ENCODE peak calls at places on chromosomes 5 and 9, in eight cellular contexts. B is endothelial cell, A is fibroblast of the aortic adventitia, E is foreskin fibroblast, J is right atrium auricular region, W is heart left ventricle, M is right lobe of liver, S is tibial nerve. D is an unnamed sample.

GRCh38 chr5:17037751-17038150 is 101.7 kb upstream of the MYO10 start:
- DNase-seq in W (no peak), B (no peak), J (no peak), S (no peak), A (peak), E (no peak), M (no peak), D (no peak)

GRCh38 chr5:171492781-171493180 is 73.3 kb downstream of the FGF18 start:
- DNase-seq in J (no peak), A (peak), E (no peak), S (peak), B (no peak), M (no peak), W (no peak), D (no peak)

GRCh38 chr9:108477538-108478006 is 378.2 kb downstream of the ACTL7B start:
- DNase-seq in W (no peak), J (no peak), A (peak), S (no peak), B (no peak), M (no peak), E (peak), D (no peak)

GRCh38 chr5:125267636-125268248 is 521.3 kb upstream of the ZNF608 start:
- DNase-seq in M (no peak), A (no peak), W (no peak), E (no peak), J (no peak), S (no peak), B (no peak), D (no peak)

GRCh38 chr9:121466142-121466541 is 33.5 kb downstream of the GGTA1 start:
- DNase-seq in B (no peak), A (no peak), E (no peak), S (no peak), J (no peak), W (no peak), M (no peak), D (no peak)

GRCh38 chr5:73028991-73029540 is 73.2 kb downstream of the FCHO2 start:
- DNase-seq in B (no peak), J (no peak), S (no peak), M (no peak), A (peak), W (no peak), E (peak), D (no peak)

GRCh38 chr5:95958308-95959014 is 3.2 kb downstream of the ELL2 start:
- DNase-seq in M (peak), A (no peak), J (no peak), W (no peak), B (no peak), E (no peak), S (no peak), D (peak)

GRCh38 chr5:74136276-74136675 is 504.3 kb downstream of the ENC1 start:
- DNase-seq in W (no peak), E (no peak), M (no peak), A (no peak), S (no peak), B (no peak), J (no peak), D (no peak)

GRCh38 chr5:83972236-83972635 is 251.6 kb upstream of the HAPLN1 start:
- DNase-seq in S (no peak), W (no peak), A (peak), E (peak), B (no peak), J (no peak), M (no peak), D (no peak)

GRCh38 chr5:45737153-45737552 is 41.0 kb upstream of the HCN1 start:
- DNase-seq in E (no peak), M (no peak), S (no peak), B (no peak), W (no peak), J (no peak), A (no peak), D (no peak)

GRCh38 chr5:6510132-6510531 is 61.5 kb downstream of the UBE2QL1 start:
- DNase-seq in M (no peak), E (peak), S (no peak), W (no peak), A (no peak), B (no peak), J (no peak), D (no peak)

GRCh38 chr5:107705390-107706014 is 34.8 kb upstream of the EFNA5 start:
- DNase-seq in W (no peak), M (no peak), B (no peak), S (no peak), E (peak), J (no peak), A (peak), D (no peak)

GRCh38 chr5:38533286-38534121 is 22.9 kb downstream of the LIFR start:
- DNase-seq in S (no peak), M (no peak), J (no peak), B (no peak), W (no peak), E (no peak), A (no peak), D (no peak)

GRCh38 chr9:127119319-127119709 is 3.1 kb downstream of the ANGPTL2 start:
- DNase-seq in B (no peak), E (no peak), S (no peak), M (no peak), J (no peak), A (no peak), W (peak), D (no peak)

GRCh38 chr9:116686693-116687073 is 422 bp upstream of the TRIM32 start:
- DNase-seq in S (no peak), A (no peak), M (no peak), E (no peak), W (no peak), B (no peak), J (no peak), D (no peak)

GRCh38 chr9:14203366-14204056 is 110.4 kb downstream of the NFIB start:
- DNase-seq in S (no peak), W (peak), A (peak), J (no peak), M (peak), E (no peak), B (no peak), D (peak)

GRCh38 chr9:123509646-123510045 is 153.6 kb downstream of the CRB2 start:
- DNase-seq in M (no peak), S (no peak), B (no peak), W (no peak), J (no peak), E (no peak), A (no peak), D (no peak)

GRCh38 chr5:112880219-112880964 is 19.3 kb downstream of the SRP19 start:
- DNase-seq in E (no peak), B (no peak), M (no peak), S (no peak), W (no peak), J (no peak), A (no peak), D (no peak)

GRCh38 chr5:126961702-126962101 is 68.7 kb downstream of the MARCHF3 start:
- DNase-seq in J (no peak), A (no peak), M (no peak), E (peak), S (no peak), B (no peak), W (no peak), D (no peak)

GRCh38 chr9:97906236-97906831 is 16.0 kb downstream of the TRMO start:
- DNase-seq in B (no peak), J (no peak), M (no peak), A (peak), S (no peak), E (no peak), W (peak), D (no peak)

GRCh38 chr5:109412981-109413402 is 3.2 kb upstream of the PJA2 start:
- DNase-seq in W (no peak), E (no peak), S (no peak), A (no peak), J (no peak), M (no peak), B (no peak), D (no peak)

GRCh38 chr9:136808075-136808780 is 480 bp downstream of the RABL6 start:
- DNase-seq in E (no peak), S (no peak), J (no peak), W (peak), A (no peak), B (peak), M (no peak), D (peak)

GRCh38 chr5:165981721-165982120 is 2309.7 kb upstream of the WWC1 start:
- DNase-seq in W (no peak), M (no peak), E (no peak), S (no peak), J (no peak), A (no peak), B (no peak), D (no peak)

GRCh38 chr5:17182494-17182893 is 34.9 kb upstream of the BASP1 start:
- DNase-seq in W (no peak), E (no peak), S (no peak), M (no peak), A (peak), J (no peak), B (no peak), D (no peak)

GRCh38 chr5:36478646-36479307 is 127.6 kb upstream of the SLC1A3 start:
- DNase-seq in A (no peak), E (no peak), S (no peak), M (no peak), J (no peak), W (no peak), B (no peak), D (no peak)

GRCh38 chr5:78508231-78508765 is 140.3 kb downstream of the LHFPL2 start:
- DNase-seq in S (no peak), J (no peak), E (no peak), W (no peak), M (no peak), A (peak), B (no peak), D (no peak)

GRCh38 chr5:6399978-6400910 is 21.9 kb upstream of the MED10 start:
- DNase-seq in A (peak), E (peak), B (no peak), J (peak), M (no peak), S (no peak), W (no peak), D (no peak)

GRCh38 chr9:31629292-31629691 is 755.2 kb upstream of the ACO1 start:
- DNase-seq in J (no peak), E (no peak), S (no peak), W (no peak), B (no peak), M (no peak), A (no peak), D (no peak)

GRCh38 chr5:131974622-131974955 is 29.1 kb upstream of the MEIKIN start:
- DNase-seq in S (no peak), J (peak), M (no peak), B (no peak), W (no peak), E (no peak), A (no peak), D (no peak)

GRCh38 chr9:131809941-131810344 is 70.1 kb upstream of the RAPGEF1 start:
- DNase-seq in A (peak), W (no peak), B (no peak), E (peak), M (no peak), S (no peak), J (no peak), D (no peak)

GRCh38 chr5:172565455-172565854 is 75.6 kb upstream of the NEURL1B start:
- DNase-seq in B (no peak), E (no peak), M (no peak), A (no peak), W (no peak), J (no peak), S (no peak), D (no peak)

GRCh38 chr5:103283120-103283519 is 24.6 kb downstream of the MACIR start:
- DNase-seq in S (no peak), J (no peak), B (no peak), W (no peak), E (no peak), A (no peak), M (no peak), D (no peak)
- TF ChIP-seq CTCF in S (no peak), J (no peak), B (no peak), W (no peak), E (no peak), A (no peak), M (no peak), D (no peak)

DNA sequence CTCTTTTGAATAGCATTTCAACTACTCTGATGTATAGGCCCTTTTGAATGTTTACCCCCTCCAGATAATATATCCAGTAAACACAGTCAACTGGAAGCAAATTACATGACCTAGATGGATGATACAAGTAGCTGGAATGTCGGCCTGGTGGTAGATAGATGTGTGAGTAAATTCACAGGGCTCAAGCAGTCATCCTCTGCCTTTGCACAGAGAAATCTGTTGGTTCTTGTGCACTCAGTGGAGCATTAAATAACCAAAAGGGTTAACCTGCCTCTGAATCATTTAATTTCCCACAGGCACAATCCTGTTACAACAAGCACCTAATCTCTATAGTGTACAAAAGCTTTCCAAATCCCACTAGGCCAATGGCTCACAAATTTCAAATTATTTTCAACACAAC is 668.3 kb downstream of the DNAH5 start:
- DNase-seq in A (no peak), W (no peak), J (no peak), S (no peak), B (no peak), E (no peak), M (no peak), D (no peak)
- TF ChIP-seq CTCF in A (no peak), W (no peak), J (no peak), S (no peak), B (no peak), E (no peak), M (no peak), D (no peak)

DNA sequence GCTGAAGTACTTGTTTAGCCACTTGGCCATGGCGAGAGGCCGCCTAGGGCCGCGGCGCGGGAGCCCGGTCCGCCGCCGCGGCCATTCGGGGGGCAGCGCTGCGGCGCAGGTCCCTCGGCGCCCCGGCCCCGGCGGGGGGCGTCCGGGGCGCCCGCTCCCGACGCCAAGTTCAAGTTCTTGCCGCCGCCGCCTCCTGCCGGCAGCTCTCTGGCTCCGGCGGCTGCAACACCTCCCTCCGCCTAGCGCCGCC is 486 bp downstream of the SHB start:
- DNase-seq in A (peak), S (no peak), B (no peak), M (peak), W (no peak), J (no peak), E (no peak), D (peak)
- TF ChIP-seq CTCF in A (peak), S (peak), B (no peak), M (no peak), W (no peak), J (no peak), E (peak), D (no peak)

GRCh38 chr5:92561362-92562006 is 1019.5 kb downstream of the NR2F1-AS1 start:
- DNase-seq in S (no peak), J (no peak), B (no peak), W (no peak), M (no peak), A (no peak), E (no peak), D (no peak)

GRCh38 chr5:92559331-92559730 is 1021.7 kb downstream of the NR2F1-AS1 start:
- DNase-seq in E (no peak), J (no peak), W (no peak), A (no peak), M (no peak), B (no peak), S (no peak), D (no peak)

GRCh38 chr5:92560698-92561361 is 1020.2 kb downstream of the NR2F1-AS1 start:
- DNase-seq in J (no peak), M (no peak), A (peak), S (no peak), E (peak), W (no peak), B (no peak), D (no peak)

GRCh38 chr5:92562065-92562464 is 1019.0 kb downstream of the NR2F1-AS1 start:
- DNase-seq in M (no peak), E (no peak), W (no peak), S (no peak), B (no peak), J (no peak), A (no peak), D (no peak)

GRCh38 chr5:92559743-92560142 is 1021.3 kb downstream of the NR2F1-AS1 start:
- DNase-seq in W (no peak), S (no peak), M (no peak), A (peak), B (no peak), J (no peak), E (peak), D (no peak)
- TF ChIP-seq CTCF in W (no peak), S (no peak), M (no peak), A (peak), B (no peak), J (no peak), E (no peak), D (no peak)

GRCh38 chr9:34797367-34797766 is 87.4 kb upstream of the CCL21 start:
- DNase-seq in B (no peak), M (no peak), S (no peak), J (no peak), W (no peak), E (no peak), A (no peak), D (no peak)

GRCh38 chr9:34793428-34793827 is 83.5 kb upstream of the CCL21 start:
- DNase-seq in A (no peak), S (no peak), E (no peak), M (no peak), B (no peak), J (no peak), W (no peak), D (no peak)

GRCh38 chr9:34796924-34797323 is 87.0 kb upstream of the CCL21 start:
- DNase-seq in A (no peak), W (no peak), B (no peak), J (no peak), M (no peak), S (no peak), E (no peak), D (no peak)
- TF ChIP-seq CTCF in A (no peak), W (no peak), B (no peak), J (no peak), M (no peak), S (no peak), E (no peak), D (no peak)

DNA sequence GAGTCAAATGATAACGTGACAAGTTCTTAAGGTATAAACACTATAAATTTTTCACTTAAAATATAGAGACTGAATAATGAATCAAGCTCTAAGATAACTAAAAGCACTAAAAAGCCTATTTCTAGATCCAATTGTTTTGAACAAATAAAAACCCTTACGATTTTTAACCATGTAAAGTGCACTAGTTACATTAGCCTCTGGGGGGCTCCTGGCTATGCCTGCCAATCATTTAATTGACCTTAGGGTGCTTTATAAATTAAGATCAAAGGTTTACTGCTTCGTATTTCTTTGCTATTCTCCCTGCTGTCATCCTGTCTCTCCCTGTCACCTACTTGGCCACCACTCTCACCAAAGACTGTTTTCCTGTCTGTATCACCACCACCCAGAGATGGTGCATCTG is 133.4 kb downstream of the ESM1 start:
- DNase-seq in S (no peak), E (no peak), W (no peak), B (no peak), M (no peak), J (no peak), A (no peak), D (no peak)
- TF ChIP-seq CTCF in S (no peak), E (no peak), W (no peak), B (peak), M (no peak), J (no peak), A (no peak), D (no peak)

GRCh38 chr9:3903273-3903672 is 377.5 kb upstream of the RFX3 start:
- DNase-seq in W (no peak), A (no peak), S (no peak), E (no peak), B (no peak), J (no peak), M (peak), D (no peak)

GRCh38 chr9:3908731-3909130 is 382.9 kb upstream of the RFX3 start:
- DNase-seq in M (no peak), E (no peak), S (peak), A (peak), J (no peak), W (no peak), B (no peak), D (no peak)

GRCh38 chr9:3903906-3904305 is 378.1 kb upstream of the RFX3 start:
- DNase-seq in W (no peak), J (no peak), B (no peak), S (no peak), M (no peak), E (no peak), A (no peak), D (no peak)

GRCh38 chr9:3909966-3910650 is 384.3 kb upstream of the RFX3 start:
- DNase-seq in J (no peak), A (no peak), S (no peak), M (no peak), W (no peak), B (no peak), E (no peak), D (no peak)

DNA sequence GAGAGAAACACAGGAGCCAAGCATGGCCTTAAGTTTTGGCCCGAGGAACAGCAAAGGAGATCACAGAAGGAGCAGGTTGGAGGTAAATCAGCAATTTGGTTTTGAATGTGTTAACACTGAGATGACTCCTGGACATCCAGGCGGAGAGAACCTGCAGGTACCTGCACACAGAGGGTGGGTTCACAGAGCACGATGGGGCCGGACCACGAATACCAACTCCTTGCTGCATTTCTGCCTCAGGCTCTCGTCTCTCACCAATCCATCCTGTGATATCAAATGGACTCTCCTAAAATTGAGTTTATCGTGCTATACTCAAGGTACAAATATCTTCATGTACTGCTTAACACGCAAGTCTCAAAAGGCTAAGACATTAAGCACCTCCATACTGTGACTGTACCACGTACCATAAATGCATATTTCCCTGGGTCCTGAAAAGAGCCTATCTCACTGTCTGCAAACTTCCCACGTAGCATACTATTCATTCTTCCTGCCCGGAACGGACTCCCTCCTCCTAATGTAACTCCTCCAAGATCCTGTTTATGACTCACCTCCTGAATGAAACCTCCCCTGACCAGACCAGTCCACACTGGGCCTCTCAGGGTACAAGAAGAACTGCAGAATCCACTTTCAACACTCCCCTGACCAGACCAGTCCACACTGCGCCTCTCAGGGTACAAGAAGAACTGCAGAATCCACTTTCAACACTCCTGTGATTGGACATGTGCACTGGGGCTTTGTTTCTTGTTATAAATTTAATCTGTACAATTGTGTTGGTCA is 380.8 kb upstream of the RFX3 start:
- DNase-seq in A (peak), W (no peak), E (peak), B (no peak), J (peak), S (no peak), M (no peak), D (no peak)
- TF ChIP-seq CTCF in A (peak), W (no peak), E (peak), B (no peak), J (no peak), S (no peak), M (no peak), D (no peak)